ENCODE peak calls at places on chromosomes 6 and 20, in nine cellular contexts. One of them, this sample, is unnamed.

GRCh38 chr20:59850018-59850641 is 83.3 kb downstream of the SYCP2 start:
- DNase-seq in astrocyte of the cerebellum: peak; percentile 35
- DNase-seq in astrocyte: peak; percentile 9
- DNase-seq in astrocyte of the spinal cord: peak; percentile 58
- DNase-seq in cardiac fibroblast: peak; percentile 57
- DNase-seq in heart right ventricle: no peak
- DNase-seq in WERI-Rb-1: no peak
- DNase-seq in cardiac muscle cell: peak; percentile 60
- DNase-seq in fibroblast of pulmonary artery: peak; percentile 61
- DNase-seq in this sample: no peak

GRCh38 chr6:105192707-105193465 is 13.1 kb upstream of the POPDC3 start:
- DNase-seq in astrocyte of the cerebellum: no peak
- DNase-seq in astrocyte: peak; percentile 82
- DNase-seq in astrocyte of the spinal cord: peak; percentile 76
- DNase-seq in cardiac fibroblast: no peak
- DNase-seq in heart right ventricle: no peak
- DNase-seq in WERI-Rb-1: no peak
- DNase-seq in cardiac muscle cell: peak; percentile 44
- DNase-seq in fibroblast of pulmonary artery: no peak
- DNase-seq in this sample: no peak

GRCh38 chr20:774016-774679 is 5.8 kb upstream of the SLC52A3 start:
- DNase-seq in astrocyte of the cerebellum: no peak
- DNase-seq in astrocyte: no peak
- DNase-seq in astrocyte of the spinal cord: no peak
- DNase-seq in cardiac fibroblast: no peak
- DNase-seq in heart right ventricle: no peak
- DNase-seq in WERI-Rb-1: no peak
- DNase-seq in cardiac muscle cell: no peak
- DNase-seq in fibroblast of pulmonary artery: no peak
- DNase-seq in this sample: peak; percentile 19

GRCh38 chr6:111646942-111647341 is 41.3 kb upstream of the TRAF3IP2 start:
- DNase-seq in astrocyte of the cerebellum: no peak
- DNase-seq in astrocyte: no peak
- DNase-seq in astrocyte of the spinal cord: peak; percentile 31
- DNase-seq in cardiac fibroblast: peak; percentile 83
- DNase-seq in heart right ventricle: peak; percentile 50
- DNase-seq in WERI-Rb-1: no peak
- DNase-seq in cardiac muscle cell: peak; percentile 85
- DNase-seq in fibroblast of pulmonary artery: peak; percentile 69
- DNase-seq in this sample: no peak

GRCh38 chr6:119493980-119494379 is 144.4 kb upstream of the MAN1A1 start:
- DNase-seq in astrocyte of the cerebellum: no peak
- DNase-seq in astrocyte: no peak
- DNase-seq in astrocyte of the spinal cord: no peak
- DNase-seq in cardiac fibroblast: no peak
- DNase-seq in heart right ventricle: no peak
- DNase-seq in WERI-Rb-1: peak; percentile 53
- DNase-seq in cardiac muscle cell: no peak
- DNase-seq in fibroblast of pulmonary artery: no peak
- DNase-seq in this sample: no peak

GRCh38 chr20:15847415-15847814 is 725.8 kb downstream of the KIF16B start:
- DNase-seq in astrocyte of the cerebellum: no peak
- DNase-seq in astrocyte: no peak
- DNase-seq in astrocyte of the spinal cord: no peak
- DNase-seq in cardiac fibroblast: no peak
- DNase-seq in heart right ventricle: no peak
- DNase-seq in WERI-Rb-1: no peak
- DNase-seq in cardiac muscle cell: no peak
- DNase-seq in fibroblast of pulmonary artery: no peak
- DNase-seq in this sample: no peak

GRCh38 chr6:28895131-28895812 is 28.5 kb downstream of the TRIM27 start:
- DNase-seq in astrocyte of the cerebellum: peak; percentile 94
- DNase-seq in astrocyte: peak; percentile 88
- DNase-seq in astrocyte of the spinal cord: peak; percentile 98
- DNase-seq in cardiac fibroblast: peak; percentile 96
- DNase-seq in heart right ventricle: peak; percentile 85
- DNase-seq in WERI-Rb-1: peak; percentile 98
- DNase-seq in cardiac muscle cell: peak; percentile 97
- DNase-seq in fibroblast of pulmonary artery: peak; percentile 98
- DNase-seq in this sample: peak; percentile 90

GRCh38 chr6:110949679-110950285 is 8.7 kb upstream of the GTF3C6 start:
- DNase-seq in astrocyte of the cerebellum: no peak
- DNase-seq in astrocyte: no peak
- DNase-seq in astrocyte of the spinal cord: peak; percentile 51
- DNase-seq in cardiac fibroblast: peak; percentile 67
- DNase-seq in heart right ventricle: no peak
- DNase-seq in WERI-Rb-1: no peak
- DNase-seq in cardiac muscle cell: peak; percentile 59
- DNase-seq in fibroblast of pulmonary artery: peak; percentile 69
- DNase-seq in this sample: no peak

GRCh38 chr6:26120807-26121140 is 33.5 kb downstream of the HFE start:
- DNase-seq in astrocyte of the cerebellum: no peak
- DNase-seq in astrocyte: no peak
- DNase-seq in astrocyte of the spinal cord: no peak
- DNase-seq in cardiac fibroblast: no peak
- DNase-seq in heart right ventricle: no peak
- DNase-seq in WERI-Rb-1: no peak
- DNase-seq in cardiac muscle cell: no peak
- DNase-seq in fibroblast of pulmonary artery: no peak
- DNase-seq in this sample: no peak

GRCh38 chr6:169972736-169973135 is 221.3 kb downstream of the ERMARD start:
- DNase-seq in astrocyte of the cerebellum: no peak
- DNase-seq in astrocyte: no peak
- DNase-seq in astrocyte of the spinal cord: no peak
- DNase-seq in cardiac fibroblast: no peak
- DNase-seq in heart right ventricle: no peak
- DNase-seq in WERI-Rb-1: no peak
- DNase-seq in cardiac muscle cell: no peak
- DNase-seq in fibroblast of pulmonary artery: no peak
- DNase-seq in this sample: no peak

GRCh38 chr20:51023617-51024155 is 779 bp upstream of the KCNG1 start:
- DNase-seq in astrocyte of the cerebellum: no peak
- DNase-seq in astrocyte: no peak
- DNase-seq in astrocyte of the spinal cord: no peak
- DNase-seq in cardiac fibroblast: no peak
- DNase-seq in heart right ventricle: no peak
- DNase-seq in WERI-Rb-1: no peak
- DNase-seq in cardiac muscle cell: no peak
- DNase-seq in fibroblast of pulmonary artery: no peak
- DNase-seq in this sample: no peak

GRCh38 chr6:48733581-48733980 is 622.6 kb upstream of the PTCHD4 start:
- DNase-seq in astrocyte of the cerebellum: no peak
- DNase-seq in astrocyte: no peak
- DNase-seq in astrocyte of the spinal cord: no peak
- DNase-seq in cardiac fibroblast: no peak
- DNase-seq in heart right ventricle: no peak
- DNase-seq in WERI-Rb-1: no peak
- DNase-seq in cardiac muscle cell: peak; percentile 2
- DNase-seq in fibroblast of pulmonary artery: no peak
- DNase-seq in this sample: no peak

GRCh38 chr6:35624341-35625070 is 64.2 kb downstream of the FKBP5 start:
- DNase-seq in astrocyte of the cerebellum: peak; percentile 15
- DNase-seq in astrocyte: no peak
- DNase-seq in astrocyte of the spinal cord: no peak
- DNase-seq in cardiac fibroblast: peak; percentile 34
- DNase-seq in heart right ventricle: no peak
- DNase-seq in WERI-Rb-1: no peak
- DNase-seq in cardiac muscle cell: no peak
- DNase-seq in fibroblast of pulmonary artery: peak; percentile 36
- DNase-seq in this sample: no peak

GRCh38 chr20:53786445-53787267 is 193.0 kb upstream of the ZNF217 start:
- DNase-seq in astrocyte of the cerebellum: no peak
- DNase-seq in astrocyte: no peak
- DNase-seq in astrocyte of the spinal cord: no peak
- DNase-seq in cardiac fibroblast: no peak
- DNase-seq in heart right ventricle: no peak
- DNase-seq in WERI-Rb-1: no peak
- DNase-seq in cardiac muscle cell: no peak
- DNase-seq in fibroblast of pulmonary artery: no peak
- DNase-seq in this sample: no peak

GRCh38 chr6:13427346-13427745 is 60.1 kb downstream of the GFOD1 start:
- DNase-seq in astrocyte of the cerebellum: no peak
- DNase-seq in astrocyte: no peak
- DNase-seq in astrocyte of the spinal cord: no peak
- DNase-seq in cardiac fibroblast: no peak
- DNase-seq in heart right ventricle: no peak
- DNase-seq in WERI-Rb-1: no peak
- DNase-seq in cardiac muscle cell: no peak
- DNase-seq in fibroblast of pulmonary artery: no peak
- DNase-seq in this sample: no peak

GRCh38 chr6:43511824-43512415 is 1.8 kb upstream of the LRRC73 start:
- DNase-seq in astrocyte of the cerebellum: no peak
- DNase-seq in astrocyte: no peak
- DNase-seq in astrocyte of the spinal cord: no peak
- DNase-seq in cardiac fibroblast: no peak
- DNase-seq in heart right ventricle: peak; percentile 62
- DNase-seq in WERI-Rb-1: no peak
- DNase-seq in cardiac muscle cell: no peak
- DNase-seq in fibroblast of pulmonary artery: no peak
- DNase-seq in this sample: no peak

GRCh38 chr6:151004415-151005024 is 139.0 kb downstream of the MTHFD1L start:
- DNase-seq in astrocyte of the cerebellum: peak; percentile 81
- DNase-seq in astrocyte: peak; percentile 96
- DNase-seq in astrocyte of the spinal cord: peak; percentile 93
- DNase-seq in cardiac fibroblast: peak; percentile 97
- DNase-seq in heart right ventricle: no peak
- DNase-seq in WERI-Rb-1: no peak
- DNase-seq in cardiac muscle cell: peak; percentile 96
- DNase-seq in fibroblast of pulmonary artery: peak; percentile 98
- DNase-seq in this sample: peak; percentile 32

GRCh38 chr6:149443411-149444181 is 41.2 kb downstream of the ZC3H12D start:
- DNase-seq in astrocyte of the cerebellum: no peak
- DNase-seq in astrocyte: peak; percentile 30
- DNase-seq in astrocyte of the spinal cord: peak; percentile 41
- DNase-seq in cardiac fibroblast: peak; percentile 74
- DNase-seq in heart right ventricle: no peak
- DNase-seq in WERI-Rb-1: no peak
- DNase-seq in cardiac muscle cell: peak; percentile 82
- DNase-seq in fibroblast of pulmonary artery: peak; percentile 87
- DNase-seq in this sample: no peak

GRCh38 chr20:57243480-57244220 is 22.8 kb downstream of the BMP7 start:
- DNase-seq in astrocyte of the cerebellum: no peak
- DNase-seq in astrocyte: no peak
- DNase-seq in astrocyte of the spinal cord: no peak
- DNase-seq in cardiac fibroblast: no peak
- DNase-seq in heart right ventricle: no peak
- DNase-seq in WERI-Rb-1: no peak
- DNase-seq in cardiac muscle cell: no peak
- DNase-seq in fibroblast of pulmonary artery: no peak
- DNase-seq in this sample: no peak
- TF ChIP-seq CTCF in astrocyte of the cerebellum: no peak
- TF ChIP-seq CTCF in astrocyte: no peak
- TF ChIP-seq CTCF in astrocyte of the spinal cord: no peak
- TF ChIP-seq CTCF in cardiac fibroblast: no peak
- TF ChIP-seq CTCF in heart right ventricle: no peak
- TF ChIP-seq CTCF in WERI-Rb-1: no peak
- TF ChIP-seq CTCF in cardiac muscle cell: no peak
- TF ChIP-seq CTCF in fibroblast of pulmonary artery: no peak
- TF ChIP-seq CTCF in this sample: no peak

DNA sequence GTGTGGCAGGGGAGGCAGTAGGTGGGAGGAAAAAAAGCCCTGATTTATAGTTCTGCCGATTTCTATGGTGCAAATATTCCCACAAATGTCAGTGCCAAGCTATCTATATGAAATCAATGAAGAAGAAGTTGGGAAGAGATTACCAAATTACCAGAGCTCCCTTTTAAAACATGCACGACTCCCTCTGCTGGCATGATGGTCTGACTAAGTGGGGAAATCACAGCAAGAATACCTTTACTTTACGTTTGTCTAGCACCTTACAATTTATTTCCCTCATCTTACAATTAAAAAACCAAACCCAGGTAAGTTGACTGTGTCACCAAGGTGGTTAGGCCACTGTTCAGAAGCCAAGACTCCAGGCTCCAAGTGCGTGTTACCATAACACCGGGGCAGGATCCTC is 55.6 kb downstream of the AGPAT4 start:
- DNase-seq in astrocyte of the cerebellum: no peak
- DNase-seq in astrocyte: no peak
- DNase-seq in astrocyte of the spinal cord: no peak
- DNase-seq in cardiac fibroblast: no peak
- DNase-seq in heart right ventricle: no peak
- DNase-seq in WERI-Rb-1: no peak
- DNase-seq in cardiac muscle cell: no peak
- DNase-seq in fibroblast of pulmonary artery: no peak
- DNase-seq in this sample: no peak
- TF ChIP-seq CTCF in astrocyte of the cerebellum: peak; percentile 32
- TF ChIP-seq CTCF in astrocyte: no peak
- TF ChIP-seq CTCF in astrocyte of the spinal cord: peak; percentile 34
- TF ChIP-seq CTCF in cardiac fibroblast: peak; percentile 2
- TF ChIP-seq CTCF in heart right ventricle: no peak
- TF ChIP-seq CTCF in WERI-Rb-1: peak; percentile 1
- TF ChIP-seq CTCF in cardiac muscle cell: no peak
- TF ChIP-seq CTCF in fibroblast of pulmonary artery: no peak
- TF ChIP-seq CTCF in this sample: no peak

GRCh38 chr6:90497411-90497810 is 89.5 kb downstream of the MAP3K7 start:
- DNase-seq in astrocyte of the cerebellum: no peak
- DNase-seq in astrocyte: no peak
- DNase-seq in astrocyte of the spinal cord: no peak
- DNase-seq in cardiac fibroblast: no peak
- DNase-seq in heart right ventricle: no peak
- DNase-seq in WERI-Rb-1: no peak
- DNase-seq in cardiac muscle cell: no peak
- DNase-seq in fibroblast of pulmonary artery: no peak
- DNase-seq in this sample: no peak
- TF ChIP-seq CTCF in astrocyte of the cerebellum: no peak
- TF ChIP-seq CTCF in astrocyte: no peak
- TF ChIP-seq CTCF in astrocyte of the spinal cord: no peak
- TF ChIP-seq CTCF in cardiac fibroblast: peak; percentile 4
- TF ChIP-seq CTCF in heart right ventricle: no peak
- TF ChIP-seq CTCF in WERI-Rb-1: peak; percentile 25
- TF ChIP-seq CTCF in cardiac muscle cell: no peak
- TF ChIP-seq CTCF in fibroblast of pulmonary artery: peak; percentile 10
- TF ChIP-seq CTCF in this sample: no peak

DNA sequence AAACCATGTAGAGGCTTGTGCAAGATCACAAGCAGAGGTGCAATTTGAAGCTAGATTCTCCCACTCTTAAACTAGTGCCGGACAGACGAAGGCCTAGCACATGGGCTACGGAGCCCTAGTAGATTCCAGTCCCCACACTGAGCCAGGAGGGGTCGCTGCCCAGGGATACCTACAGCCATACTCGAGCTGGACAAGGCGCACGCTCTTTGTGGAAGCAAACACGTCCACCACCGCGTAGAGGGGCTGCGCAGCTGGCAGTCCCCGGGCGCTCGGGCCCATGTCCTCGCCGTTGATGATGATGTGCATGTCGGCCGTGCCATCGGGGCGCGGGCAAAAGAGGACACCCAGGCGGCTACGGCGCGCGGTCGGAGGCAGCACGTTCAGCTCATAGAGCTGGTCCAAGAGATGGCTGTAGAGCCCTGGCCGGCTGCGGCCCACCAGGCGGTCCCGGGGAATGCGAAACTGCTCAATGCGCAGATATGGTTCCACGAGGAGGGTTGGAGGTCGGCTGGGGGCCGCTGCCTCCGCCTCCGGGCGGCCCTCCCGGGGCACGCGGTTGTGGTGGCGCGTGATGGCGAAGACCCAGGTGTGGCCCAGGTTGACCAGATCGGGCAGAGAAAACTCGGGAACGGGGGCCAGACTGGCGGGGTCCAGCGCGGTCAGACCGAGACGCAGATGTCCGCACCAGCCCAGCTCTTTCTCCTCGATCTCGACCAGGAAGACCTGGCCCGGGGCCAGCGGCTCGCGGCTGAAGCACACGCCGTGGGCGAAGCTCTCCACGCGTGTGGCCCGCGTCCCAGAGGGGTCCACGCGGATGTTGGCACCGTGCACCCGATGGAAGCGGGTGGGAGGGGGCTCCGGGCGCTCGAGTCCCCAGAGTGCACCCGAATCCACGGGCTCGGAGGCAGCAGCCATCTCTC is 671 bp downstream of the NEURL2 start:
- DNase-seq in astrocyte of the cerebellum: peak; percentile 61
- DNase-seq in astrocyte: peak; percentile 71
- DNase-seq in astrocyte of the spinal cord: peak; percentile 84
- DNase-seq in cardiac fibroblast: peak; percentile 87
- DNase-seq in heart right ventricle: peak; percentile 81
- DNase-seq in WERI-Rb-1: peak; percentile 92
- DNase-seq in cardiac muscle cell: peak; percentile 92
- DNase-seq in fibroblast of pulmonary artery: peak; percentile 86
- DNase-seq in this sample: peak; percentile 74
- TF ChIP-seq CTCF in astrocyte of the cerebellum: peak; percentile 79
- TF ChIP-seq CTCF in astrocyte: peak; percentile 49
- TF ChIP-seq CTCF in astrocyte of the spinal cord: peak; percentile 87
- TF ChIP-seq CTCF in cardiac fibroblast: peak; percentile 66
- TF ChIP-seq CTCF in heart right ventricle: peak; percentile 72
- TF ChIP-seq CTCF in WERI-Rb-1: peak; percentile 91
- TF ChIP-seq CTCF in cardiac muscle cell: peak; percentile 78
- TF ChIP-seq CTCF in fibroblast of pulmonary artery: peak; percentile 77
- TF ChIP-seq CTCF in this sample: peak; percentile 40

This sample was measured in GM13976.